ENCODE peak calls at places on chromosomes 2 and 18, in five cellular contexts. U is PC-3, Z is fibroblast of villous mesenchyme, V is astrocyte of the cerebellum, P is colonic mucosa. K is an unnamed sample.

GRCh38 chr2:37655442-37655841 is 16.0 kb downstream of the CDC42EP3 start:
- DNase-seq in U (no peak), Z (no peak), V (no peak), P (no peak), K (no peak)

GRCh38 chr18:35389095-35389618 is 12.0 kb upstream of the ZNF396 start:
- DNase-seq in U (no peak), Z (peak; percentile 81), V (peak; percentile 60), P (no peak), K (no peak)

GRCh38 chr2:46469116-46469515 is 10.2 kb upstream of the TMEM247 start:
- DNase-seq in U (peak; percentile 23), Z (no peak), V (no peak), P (no peak), K (no peak)

GRCh38 chr18:67766930-67767329 is 250.4 kb upstream of the DSEL start:
- DNase-seq in U (peak; percentile 95), Z (peak; percentile 60), V (peak; percentile 13), P (no peak), K (peak; percentile 7)

GRCh38 chr2:218984239-218985020 is 554 bp downstream of the FEV start:
- DNase-seq in U (peak; percentile 16), Z (no peak), V (no peak), P (no peak), K (no peak)

GRCh38 chr2:36507408-36507812 is 90.6 kb downstream of the FEZ2 start:
- DNase-seq in U (peak; percentile 78), Z (peak; percentile 67), V (peak; percentile 55), P (peak; percentile 61), K (peak; percentile 49)

GRCh38 chr18:21682276-21683051 is 22.1 kb downstream of the ABHD3 start:
- DNase-seq in U (no peak), Z (peak; percentile 97), V (peak; percentile 57), P (no peak), K (peak; percentile 48)

GRCh38 chr18:57337890-57338289 is 14.5 kb upstream of the ST8SIA3 start:
- DNase-seq in U (no peak), Z (no peak), V (no peak), P (no peak), K (no peak)

GRCh38 chr18:3451989-3452749 is 2.2 kb downstream of the TGIF1 start:
- DNase-seq in U (peak; percentile 60), Z (peak; percentile 80), V (no peak), P (peak; percentile 84), K (no peak)

DNA sequence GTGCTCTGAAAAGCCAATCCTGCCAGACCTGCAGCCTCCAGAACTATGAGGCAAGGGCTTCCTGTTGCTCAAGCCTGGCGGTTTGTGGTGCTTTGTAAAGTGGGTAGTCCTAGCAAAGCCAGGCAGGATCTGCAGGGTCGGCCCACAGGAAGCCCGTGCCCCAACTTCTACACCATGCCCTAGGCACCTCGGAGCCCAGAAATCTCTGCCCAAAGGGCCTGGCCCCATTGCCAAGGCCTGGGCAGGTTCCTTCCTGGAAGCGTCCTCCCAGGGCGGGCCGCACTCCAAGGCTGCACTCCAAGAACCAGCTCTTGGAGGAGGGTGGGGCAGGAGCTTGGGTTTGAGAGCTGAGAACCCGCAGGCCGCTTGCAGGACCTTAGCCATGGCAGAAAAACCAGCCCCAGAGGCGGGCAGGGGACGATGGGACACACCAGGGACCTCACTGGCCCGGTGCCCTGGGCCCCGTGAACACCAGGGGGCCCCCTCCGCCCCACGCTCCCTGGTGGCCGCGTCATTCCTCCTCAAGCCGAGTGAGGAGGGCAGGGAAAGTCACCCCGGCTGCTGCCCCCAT is 37.2 kb upstream of the ID2 start:
- DNase-seq in U (no peak), Z (no peak), V (no peak), P (peak; percentile 37), K (no peak)
- TF ChIP-seq CTCF in U (peak; percentile 27), Z (peak; percentile 35), V (no peak), P (no peak), K (no peak)

GRCh38 chr2:58449286-58450010 is 208.3 kb upstream of the FANCL start:
- DNase-seq in U (peak; percentile 38), Z (no peak), V (no peak), P (no peak), K (no peak)

GRCh38 chr2:58448845-58449244 is 207.7 kb upstream of the FANCL start:
- DNase-seq in U (no peak), Z (no peak), V (no peak), P (no peak), K (no peak)

GRCh38 chr2:58447586-58447985 is 206.5 kb upstream of the FANCL start:
- DNase-seq in U (peak; percentile 77), Z (no peak), V (no peak), P (no peak), K (peak; percentile 38)

DNA sequence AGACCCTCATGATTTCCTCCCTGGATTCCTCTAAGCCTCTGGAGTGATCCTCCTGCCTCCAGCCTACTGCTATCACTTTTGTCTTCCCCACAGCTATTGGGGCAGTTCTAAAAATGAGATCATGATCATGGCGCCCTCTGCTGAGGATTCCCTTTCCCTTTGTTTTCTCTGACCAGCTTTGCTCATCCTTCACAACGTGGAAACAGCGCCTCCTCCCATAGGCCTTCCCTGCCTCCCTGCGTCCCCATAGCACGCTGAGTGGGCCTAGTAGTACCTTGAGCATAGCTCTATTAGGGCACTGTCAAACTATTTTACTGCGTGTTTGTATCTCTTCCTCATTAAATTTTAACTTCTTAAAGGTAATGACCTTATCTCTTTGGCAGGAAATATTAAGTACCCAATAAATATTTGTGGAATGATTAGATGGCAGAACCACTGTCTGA is 207.0 kb upstream of the FANCL start:
- DNase-seq in U (peak; percentile 84), Z (peak; percentile 77), V (peak; percentile 62), P (peak; percentile 72), K (peak; percentile 30)
- TF ChIP-seq CTCF in U (peak; percentile 94), Z (peak; percentile 72), V (peak; percentile 72), P (peak; percentile 51), K (peak; percentile 44)

GRCh38 chr18:76824136-76824676 is 1.8 kb downstream of the ZNF236 start:
- DNase-seq in U (no peak), Z (no peak), V (no peak), P (no peak), K (no peak)

GRCh38 chr18:76823166-76823539 is 796 bp downstream of the ZNF236 start:
- DNase-seq in U (no peak), Z (no peak), V (no peak), P (peak; percentile 25), K (no peak)

GRCh38 chr18:76822510-76823165 is at the start of gene ZNF236:
- DNase-seq in U (peak; percentile 67), Z (peak; percentile 82), V (no peak), P (peak; percentile 61), K (peak; percentile 67)

GRCh38 chr18:76824754-76825153 is 2.4 kb downstream of the ZNF236 start:
- DNase-seq in U (no peak), Z (no peak), V (no peak), P (no peak), K (no peak)

DNA sequence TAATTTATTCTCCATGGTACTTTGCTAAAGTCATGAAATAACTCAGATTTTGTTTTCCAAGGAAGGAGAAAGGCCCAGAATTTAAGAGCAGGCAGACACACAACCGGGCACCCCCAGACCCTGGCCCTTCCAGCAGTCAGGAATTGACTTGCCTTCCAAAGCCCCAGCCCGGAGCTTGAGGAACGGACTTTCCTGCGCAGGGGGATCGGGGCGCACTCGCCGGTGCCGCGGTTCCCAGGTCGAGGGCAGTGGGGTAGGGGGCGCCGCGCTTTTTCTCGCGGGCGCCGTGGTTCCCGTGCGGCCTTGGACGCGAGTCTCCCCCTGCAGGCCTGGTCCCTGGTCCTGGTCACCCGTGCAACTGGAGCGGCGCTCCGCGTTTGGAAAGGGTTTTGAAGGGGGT is 1.2 kb downstream of the ZNF236 start:
- DNase-seq in U (no peak), Z (no peak), V (no peak), P (peak; percentile 37), K (no peak)
- TF ChIP-seq CTCF in U (peak; percentile 21), Z (peak; percentile 33), V (peak; percentile 43), P (no peak), K (no peak)

GRCh38 chr18:39962546-39962945 is 1992.5 kb upstream of the PIK3C3 start:
- DNase-seq in U (peak; percentile 52), Z (no peak), V (no peak), P (no peak), K (peak; percentile 21)

GRCh38 chr18:39960545-39960944 is 1994.5 kb upstream of the PIK3C3 start:
- DNase-seq in U (peak; percentile 48), Z (no peak), V (no peak), P (no peak), K (peak; percentile 25)

GRCh38 chr18:39969813-39970494 is 1985.1 kb upstream of the PIK3C3 start:
- DNase-seq in U (no peak), Z (no peak), V (no peak), P (no peak), K (no peak)

DNA sequence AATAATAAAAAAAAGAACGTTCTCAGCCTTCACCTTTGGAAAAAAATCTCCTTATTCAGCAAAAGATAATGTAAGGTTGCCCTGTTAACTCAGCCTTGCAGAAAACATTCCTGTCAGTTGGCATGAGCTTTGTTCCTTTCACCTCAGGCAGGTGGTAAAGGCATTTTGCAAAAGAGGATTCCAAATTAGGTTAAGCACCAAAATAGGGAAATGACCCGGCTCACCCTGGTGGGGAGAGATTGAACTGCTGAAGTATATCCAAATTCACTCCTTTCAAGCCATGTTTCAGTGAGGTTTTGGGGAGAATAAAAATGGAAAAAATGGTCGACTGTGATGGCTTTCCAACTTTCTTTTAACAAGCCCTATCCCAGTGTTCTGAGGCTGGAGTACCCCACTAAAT is 1988.8 kb upstream of the PIK3C3 start:
- DNase-seq in U (peak; percentile 26), Z (no peak), V (no peak), P (no peak), K (peak; percentile 6)
- TF ChIP-seq CTCF in U (peak; percentile 46), Z (peak; percentile 45), V (peak; percentile 28), P (no peak), K (no peak)

DNA sequence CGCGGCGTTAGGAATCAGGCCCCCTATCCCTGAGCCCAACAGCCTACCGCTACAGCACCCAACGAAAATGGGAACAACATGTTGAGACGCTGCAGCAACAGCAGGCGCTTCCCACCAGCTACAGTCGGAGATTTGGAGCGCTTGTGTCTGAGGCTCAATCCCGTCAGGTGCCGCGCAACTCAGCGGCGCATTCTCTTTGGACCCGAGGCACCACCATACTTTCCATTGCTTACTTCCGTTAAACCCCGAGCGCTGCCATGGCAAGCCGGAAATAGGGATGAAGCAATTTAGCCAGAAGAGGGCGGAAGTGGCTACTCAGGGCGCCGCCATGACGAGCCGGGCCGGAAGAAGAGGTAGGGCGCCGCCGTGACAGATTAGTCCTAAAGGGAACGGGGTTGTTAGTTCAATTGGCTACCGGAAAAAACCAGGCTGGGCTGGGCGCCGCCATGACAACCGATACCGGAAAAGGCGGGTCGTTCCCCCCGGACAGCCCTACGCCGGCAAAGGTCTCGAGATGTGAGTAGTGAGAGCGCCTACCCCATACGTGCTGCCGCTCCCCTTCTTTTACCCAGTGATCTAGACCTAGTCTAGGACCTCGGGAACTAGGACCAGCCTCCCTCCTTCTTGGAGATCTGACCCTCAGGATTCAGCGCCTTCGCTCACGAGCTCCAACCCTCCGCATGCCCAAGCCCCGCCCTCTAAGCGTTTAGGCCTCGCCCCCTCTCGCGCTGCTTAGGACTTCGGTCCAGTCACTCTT is at the start of gene CHCHD5:
- DNase-seq in U (peak; percentile 94), Z (peak; percentile 98), V (peak; percentile 91), P (peak; percentile 95), K (peak; percentile 94)
- TF ChIP-seq CTCF in U (no peak), Z (no peak), V (no peak), P (peak; percentile 18), K (no peak)

GRCh38 chr2:98269274-98269673 is 77.0 kb upstream of the CNGA3 start:
- DNase-seq in U (peak; percentile 72), Z (peak; percentile 66), V (peak; percentile 40), P (peak; percentile 61), K (peak; percentile 54)
- TF ChIP-seq CTCF in U (peak; percentile 77), Z (peak; percentile 87), V (peak; percentile 81), P (peak; percentile 80), K (peak; percentile 77)